ENCODE peak calls at places on chromosomes 2 and 18, in six cellular contexts. J, W, F, K, V and U are unnamed samples.

GRCh38 chr2:29829841-29830240 is 91.5 kb downstream of the ALK start:
- DNase-seq in V (no peak), W (no peak), J (no peak), K (no peak), F (no peak), U (no peak)

GRCh38 chr2:25228848-25229674 is 60.7 kb upstream of the POMC start:
- DNase-seq in J (peak; percentile 78), K (peak; percentile 72), W (peak; percentile 94), F (peak; percentile 64), V (peak; percentile 69), U (peak; percentile 77)

GRCh38 chr2:30217644-30218361 is 13.5 kb upstream of the LBH start:
- DNase-seq in W (peak; percentile 17), J (no peak), K (no peak), V (peak; percentile 82), F (no peak), U (no peak)

GRCh38 chr18:22293417-22293816 is 124.0 kb downstream of the GATA6 start:
- DNase-seq in J (peak; percentile 38), W (no peak), F (no peak), V (no peak), K (no peak), U (no peak)

GRCh38 chr18:48778344-48779011 is 172.3 kb downstream of the SMAD7 start:
- DNase-seq in W (no peak), V (no peak), J (no peak), F (no peak), K (no peak), U (no peak)

GRCh38 chr2:59167514-59167913 is 926.4 kb upstream of the FANCL start:
- DNase-seq in W (peak; percentile 13), J (no peak), V (no peak), F (no peak), K (no peak), U (no peak)

GRCh38 chr18:38909972-38910371 is 1344.4 kb upstream of the CELF4 start:
- DNase-seq in W (no peak), F (no peak), V (no peak), J (peak; percentile 9), K (no peak), U (no peak)

GRCh38 chr2:12314119-12314735 is 402.5 kb upstream of the TRIB2 start:
- DNase-seq in F (no peak), J (no peak), W (peak; percentile 4), V (no peak), K (no peak), U (no peak)

GRCh38 chr2:221822416-221822815 is 250.3 kb upstream of the EPHA4 start:
- DNase-seq in F (no peak), W (no peak), J (no peak), K (no peak), V (no peak), U (no peak)

GRCh38 chr2:62631160-62632085 is 74.1 kb upstream of the EHBP1 start:
- DNase-seq in W (no peak), K (no peak), J (no peak), F (no peak), V (no peak), U (no peak)

GRCh38 chr2:20643826-20644225 is 7.1 kb downstream of the HS1BP3 start:
- DNase-seq in W (no peak), V (no peak), J (no peak), F (no peak), K (no peak), U (no peak)
- H3K4me3 ChIP-seq in W (no peak overlapping the region), V (no peak overlapping the region), J (no peak overlapping the region), F (no peak overlapping the region), K (no peak overlapping the region), U (no peak overlapping the region)

GRCh38 chr18:79951545-79952456 is at the start of gene SLC66A2:
- DNase-seq in F (peak; percentile 72), V (peak; percentile 96), W (peak; percentile 84), K (peak; percentile 94), J (peak; percentile 81), U (peak; percentile 89)

GRCh38 chr18:79950440-79951341 is 762 bp downstream of the SLC66A2 start:
- DNase-seq in V (peak; percentile 59), J (no peak), K (no peak), W (peak; percentile 63), F (peak; percentile 25), U (no peak)

GRCh38 chr18:79953921-79954651 is 2.6 kb upstream of the SLC66A2 start:
- DNase-seq in V (peak; percentile 83), F (no peak), J (no peak), K (no peak), W (no peak), U (no peak)

GRCh38 chr18:79952996-79953559 is 1.6 kb upstream of the SLC66A2 start:
- DNase-seq in J (no peak), W (peak; percentile 85), V (peak; percentile 65), F (no peak), K (no peak), U (no peak)

DNA sequence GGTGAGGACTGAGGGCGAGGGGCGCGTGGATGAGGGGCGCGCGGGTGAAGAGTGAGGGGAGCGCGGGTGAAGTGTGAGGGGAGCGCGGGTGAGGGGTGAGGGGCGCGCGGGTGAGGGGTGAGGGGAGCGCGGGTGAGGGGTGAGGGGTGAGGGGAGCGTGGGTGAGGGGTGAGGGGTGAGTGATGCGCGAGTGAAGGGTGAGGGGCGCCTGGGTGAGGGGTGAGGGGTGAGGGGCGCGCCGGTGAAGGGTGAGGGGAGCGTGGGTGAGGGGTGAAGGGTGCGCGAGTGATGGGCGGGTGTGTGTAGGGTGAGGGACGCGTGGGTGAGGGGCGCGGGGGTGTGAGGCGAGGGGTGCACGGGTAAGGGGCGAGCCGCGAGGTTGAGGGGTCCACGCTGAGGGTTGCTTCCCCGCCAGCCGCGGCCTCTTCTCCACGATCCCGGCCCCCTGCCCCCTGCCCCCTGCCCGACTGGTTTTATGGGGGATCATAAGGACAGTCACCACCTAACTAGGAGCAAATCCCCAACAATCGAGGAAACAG is 1.1 kb upstream of the SLC66A2 start:
- DNase-seq in J (no peak), V (peak; percentile 27), K (no peak), W (no peak), F (no peak), U (no peak)
- H3K27ac ChIP-seq in J (peak overlapping the region; percentile 81), V (peak overlapping the region; percentile 98), K (no peak overlapping the region), W (no peak overlapping the region), F (no peak overlapping the region), U (no peak overlapping the region)

GRCh38 chr18:56652802-56653201 is 1.6 kb downstream of the WDR7 start:
- DNase-seq in V (no peak), W (no peak), J (no peak), F (no peak), K (no peak), U (no peak)
- H3K4me3 ChIP-seq in V (no peak overlapping the region), W (no peak overlapping the region), J (no peak overlapping the region), F (peak overlapping the region; percentile 79), K (peak overlapping the region; percentile 88), U (no peak overlapping the region)

DNA sequence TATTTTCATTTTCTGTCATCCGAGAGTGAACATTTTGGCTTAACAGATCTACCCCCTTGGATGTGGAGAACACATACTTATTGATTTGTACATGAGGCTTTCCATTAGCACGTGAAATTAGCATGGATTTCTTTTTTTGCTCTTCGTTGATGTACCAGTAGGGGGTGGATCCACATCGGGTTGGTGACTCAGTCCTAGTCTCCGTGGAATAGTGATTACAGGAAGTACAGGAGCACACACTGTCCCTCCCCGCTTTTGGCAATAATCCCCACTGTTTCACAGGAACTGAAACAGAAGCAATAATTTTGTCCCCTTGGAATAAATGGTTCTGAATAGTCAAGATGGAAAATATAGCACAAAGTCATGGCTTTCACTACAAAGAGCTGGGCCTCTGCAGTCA is 229.0 kb downstream of the GALR1 start:
- DNase-seq in K (peak; percentile 29), J (no peak), W (peak; percentile 39), V (peak; percentile 14), F (no peak), U (peak; percentile 66)
- H3K27ac ChIP-seq in K (peak overlapping the region; percentile 75), J (no peak overlapping the region), W (no peak overlapping the region), V (peak overlapping the region; percentile 14), F (no peak overlapping the region), U (no peak overlapping the region)

GRCh38 chr2:153478289-153479261 is at the start of gene RPRM:
- DNase-seq in J (peak; percentile 39), F (no peak), V (peak; percentile 66), K (peak; percentile 64), W (peak; percentile 67), U (no peak)

GRCh38 chr2:153477096-153477555 is 1.4 kb downstream of the RPRM start:
- DNase-seq in F (no peak), V (no peak), J (no peak), W (peak; percentile 39), K (no peak), U (no peak)

GRCh38 chr2:153476491-153477095 is 2.0 kb downstream of the RPRM start:
- DNase-seq in J (no peak), V (no peak), W (peak; percentile 36), F (no peak), K (no peak), U (no peak)

GRCh38 chr2:153477641-153478288 is 797 bp downstream of the RPRM start:
- DNase-seq in F (no peak), K (no peak), V (no peak), J (no peak), W (peak; percentile 62), U (no peak)

DNA sequence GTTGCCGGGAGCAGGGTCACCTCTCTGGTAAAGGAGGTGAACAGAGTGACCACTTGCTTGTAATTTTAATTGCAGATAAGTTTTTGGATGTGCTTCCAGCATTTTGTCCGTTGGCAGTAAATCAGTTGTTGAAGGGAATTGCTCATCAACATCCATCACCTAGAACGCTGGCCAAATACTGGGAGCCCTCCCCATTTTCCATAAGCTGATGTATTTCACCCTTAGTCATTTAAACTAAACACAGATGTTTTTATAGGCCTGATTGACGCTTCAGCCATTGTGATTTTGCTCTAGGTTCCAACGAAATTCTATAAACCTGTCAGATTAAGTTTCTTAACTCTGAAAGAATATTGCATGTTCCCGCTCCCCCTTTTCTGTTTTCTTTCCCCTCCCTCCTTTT is 965 bp upstream of the RPRM start:
- DNase-seq in K (no peak), J (no peak), W (no peak), V (no peak), F (no peak), U (no peak)
- H3K4me3 ChIP-seq in K (no peak overlapping the region), J (no peak overlapping the region), W (peak overlapping the region; percentile 71), V (no peak overlapping the region), F (no peak overlapping the region), U (no peak overlapping the region)

GRCh38 chr2:173249661-173250641 is 104.7 kb upstream of the CDCA7 start:
- DNase-seq in W (no peak), K (no peak), V (no peak), J (no peak), F (no peak), U (no peak)
- H3K27ac ChIP-seq in W (no peak overlapping the region), K (no peak overlapping the region), V (no peak overlapping the region), J (no peak overlapping the region), F (no peak overlapping the region), U (no peak overlapping the region)

GRCh38 chr2:199456383-199457146 is 1.2 kb downstream of the SATB2 start:
- DNase-seq in W (no peak), K (no peak), V (no peak), J (no peak), F (peak; percentile 19), U (no peak)

GRCh38 chr2:199452991-199453379 is 4.8 kb downstream of the SATB2 start:
- DNase-seq in F (no peak), J (no peak), V (no peak), K (no peak), W (no peak), U (no peak)

GRCh38 chr2:199457147-199458016 is at the start of gene SATB2:
- DNase-seq in F (peak; percentile 81), W (no peak), V (peak; percentile 62), K (no peak), J (peak; percentile 66), U (no peak)

GRCh38 chr2:199455533-199456382 is 2.0 kb downstream of the SATB2 start:
- DNase-seq in W (peak; percentile 91), K (no peak), V (peak; percentile 82), J (peak; percentile 29), F (peak; percentile 68), U (no peak)

GRCh38 chr2:199455186-199455532 is 2.6 kb downstream of the SATB2 start:
- DNase-seq in K (no peak), W (no peak), J (no peak), V (no peak), F (no peak), U (no peak)
- H3K4me3 ChIP-seq in K (peak overlapping the region; percentile 41), W (peak overlapping the region; percentile 81), J (peak overlapping the region; percentile 28), V (no peak overlapping the region), F (peak overlapping the region; percentile 86), U (no peak overlapping the region)